ENCODE peak calls at places on chromosomes 1 and 21, in nine cellular contexts. O is kidney tubule cell; B is SW 1271; Y is cerebellum; G is AG08395; T is NAMALWA; M is activated T-helper 9 cell treated with anti-CD3 and anti-CD28 coated beads, Interleukin-2, amount 50 U/mL, for 16 hours; V is sciatic nerve; E is H4. C is an unnamed sample.

GRCh38 chr1:216221260-216221700 is 202.0 kb downstream of the USH2A start:
- DNase-seq in O (peak), B (peak), Y (peak), G (peak), T (peak), M (no peak), V (no peak), E (peak), C (peak)

GRCh38 chr1:30898031-30898815 is 10.3 kb downstream of the SDC3 start:
- DNase-seq in O (no peak), B (no peak), Y (no peak), G (no peak), T (no peak), M (no peak), V (no peak), E (no peak), C (no peak)

GRCh38 chr1:33297911-33298622 is 22.8 kb downstream of the A3GALT2 start:
- DNase-seq in O (no peak), B (no peak), Y (no peak), G (no peak), T (no peak), M (no peak), V (peak), E (no peak), C (no peak)

GRCh38 chr21:34100789-34101188 is 27.4 kb downstream of the MRPS6 start:
- DNase-seq in O (peak), B (no peak), Y (no peak), G (no peak), T (no peak), M (no peak), V (no peak), E (no peak), C (no peak)

GRCh38 chr1:43464840-43465693 is 11.3 kb upstream of the HYI start:
- DNase-seq in O (no peak), B (no peak), Y (no peak), G (peak), T (no peak), M (no peak), V (no peak), E (no peak), C (no peak)

GRCh38 chr1:161726631-161727342 is 5.4 kb downstream of the FCRLB start:
- DNase-seq in O (peak), B (no peak), Y (peak), G (peak), T (peak), M (peak), V (peak), E (peak), C (peak)

GRCh38 chr1:34977858-34978257 is 7.3 kb downstream of the TMEM35B start:
- DNase-seq in O (no peak), B (no peak), Y (no peak), G (no peak), T (peak), M (no peak), V (no peak), E (no peak), C (peak)

GRCh38 chr1:107183011-107183410 is 42.2 kb downstream of the NTNG1 start:
- DNase-seq in O (peak), B (no peak), Y (no peak), G (no peak), T (no peak), M (no peak), V (no peak), E (no peak), C (no peak)

GRCh38 chr1:74755475-74755874 is 22.5 kb downstream of the TYW3 start:
- DNase-seq in O (no peak), B (no peak), Y (no peak), G (no peak), T (no peak), M (no peak), V (no peak), E (no peak), C (no peak)

GRCh38 chr1:195791796-195792195 is 816.4 kb downstream of the KCNT2 start:
- DNase-seq in O (peak), B (no peak), Y (no peak), G (no peak), T (no peak), M (no peak), V (no peak), E (no peak), C (no peak)

GRCh38 chr1:88293791-88294190 is 390.3 kb upstream of the PKN2 start:
- DNase-seq in O (no peak), B (no peak), Y (no peak), G (no peak), T (no peak), M (no peak), V (no peak), E (no peak), C (no peak)

GRCh38 chr1:15384301-15384901 is 25.3 kb upstream of the EFHD2 start:
- DNase-seq in O (peak), B (no peak), Y (peak), G (peak), T (peak), M (no peak), V (no peak), E (peak), C (no peak)

GRCh38 chr1:224427346-224427745 is 7.3 kb downstream of the WDR26 start:
- DNase-seq in O (no peak), B (no peak), Y (no peak), G (peak), T (no peak), M (no peak), V (no peak), E (peak), C (peak)

GRCh38 chr1:42765832-42766722 is 751 bp downstream of the P3H1 start:
- DNase-seq in O (peak), B (peak), Y (peak), G (peak), T (peak), M (peak), V (no peak), E (peak), C (peak)

GRCh38 chr21:33078907-33079582 is 9.1 kb downstream of the OLIG1 start:
- DNase-seq in O (peak), B (no peak), Y (no peak), G (peak), T (peak), M (no peak), V (no peak), E (peak), C (peak)

GRCh38 chr1:110390692-110391232 is at the start of gene SLC16A4:
- DNase-seq in O (peak), B (no peak), Y (peak), G (peak), T (no peak), M (no peak), V (no peak), E (peak), C (peak)

GRCh38 chr1:22255341-22256212 is 112.7 kb upstream of the WNT4 start:
- DNase-seq in O (no peak), B (no peak), Y (no peak), G (no peak), T (no peak), M (no peak), V (no peak), E (peak), C (no peak)